ENCODE peak calls at places on chromosomes 5 and 9, in eight cellular contexts. P, V, A, G, J, S, Y and X are unnamed samples.

GRCh38 chr9:137551656-137552534 is at the start of gene MRPL41:
- DNase-seq in S (peak), P (peak), G (peak), J (peak), A (peak), V (peak), Y (peak), X (peak)

GRCh38 chr5:29516224-29516623 is 1677.3 kb upstream of the CDH6 start:
- DNase-seq in G (no peak), J (no peak), P (no peak), Y (no peak), V (no peak), A (no peak), S (no peak), X (no peak)

GRCh38 chr5:170747851-170748250 is 35.7 kb upstream of the GABRP start:
- DNase-seq in Y (no peak), P (no peak), A (no peak), S (no peak), J (no peak), G (no peak), V (no peak), X (peak)

GRCh38 chr9:78921341-78921740 is 624.4 kb downstream of the PSAT1 start:
- DNase-seq in S (no peak), G (no peak), Y (no peak), A (no peak), V (no peak), J (no peak), P (no peak), X (no peak)

GRCh38 chr5:3428355-3428754 is 167.3 kb upstream of the IRX1 start:
- DNase-seq in J (no peak), Y (no peak), A (no peak), V (no peak), S (no peak), G (no peak), P (no peak), X (no peak)

GRCh38 chr5:92694067-92694466 is 887.0 kb downstream of the NR2F1-AS1 start:
- DNase-seq in J (no peak), S (no peak), P (no peak), A (no peak), V (no peak), Y (no peak), G (no peak), X (no peak)

GRCh38 chr5:76714771-76715483 is 999 bp upstream of the F2R start:
- DNase-seq in A (no peak), Y (no peak), V (peak), S (no peak), J (no peak), G (no peak), P (no peak), X (no peak)

GRCh38 chr5:56815657-56816545 is 552 bp downstream of the MAP3K1 start:
- DNase-seq in V (peak), J (no peak), S (peak), A (peak), G (peak), P (peak), Y (no peak), X (no peak)

GRCh38 chr9:97419315-97419867 is 7.5 kb downstream of the TDRD7 start:
- DNase-seq in Y (no peak), A (no peak), S (no peak), J (no peak), V (no peak), G (no peak), P (no peak), X (peak)

GRCh38 chr9:126009047-126009446 is 261.9 kb downstream of the PBX3 start:
- DNase-seq in J (no peak), G (no peak), Y (no peak), P (no peak), V (no peak), A (no peak), S (no peak), X (no peak)

GRCh38 chr9:20437466-20437865 is 184.8 kb downstream of the MLLT3 start:
- DNase-seq in S (no peak), V (no peak), A (no peak), P (no peak), G (no peak), Y (no peak), J (no peak), X (no peak)

GRCh38 chr5:169944922-169945675 is 35.2 kb downstream of the INSYN2B start:
- DNase-seq in V (no peak), P (no peak), G (no peak), A (no peak), J (no peak), S (no peak), Y (no peak), X (no peak)

GRCh38 chr5:124707516-124707915 is 38.9 kb downstream of the ZNF608 start:
- DNase-seq in P (no peak), S (no peak), G (no peak), J (no peak), Y (no peak), V (no peak), A (no peak), X (no peak)

GRCh38 chr9:20512636-20513035 is 109.7 kb downstream of the MLLT3 start:
- DNase-seq in J (no peak), G (no peak), Y (no peak), V (no peak), A (no peak), P (no peak), S (no peak), X (no peak)

GRCh38 chr5:126865299-126865698 is 88.4 kb downstream of the LMNB1 start:
- DNase-seq in V (no peak), J (no peak), Y (no peak), A (no peak), P (no peak), S (no peak), G (no peak), X (peak)

GRCh38 chr9:128304151-128304970 is 17.9 kb downstream of the TRUB2 start:
- DNase-seq in P (no peak), J (no peak), G (no peak), S (no peak), A (no peak), Y (no peak), V (no peak), X (no peak)

GRCh38 chr5:158966691-158967090 is 133.0 kb downstream of the EBF1 start:
- DNase-seq in V (no peak), G (no peak), P (no peak), S (no peak), Y (no peak), A (no peak), J (no peak), X (no peak)

GRCh38 chr5:5492087-5492933 is 69.8 kb downstream of the ICE1 start:
- DNase-seq in J (no peak), A (no peak), Y (peak), V (peak), G (no peak), P (no peak), S (no peak), X (no peak)

GRCh38 chr9:35667939-35668338 is 2.9 kb upstream of the ARHGEF39 start:
- DNase-seq in J (no peak), A (no peak), V (no peak), G (no peak), S (no peak), Y (no peak), P (no peak), X (no peak)

GRCh38 chr9:130128251-130128650 is 44.0 kb upstream of the NCS1 start:
- DNase-seq in V (peak), S (no peak), A (no peak), J (no peak), G (no peak), Y (peak), P (no peak), X (no peak)

GRCh38 chr5:73797142-73797530 is 171.1 kb downstream of the ARHGEF28 start:
- DNase-seq in A (no peak), G (no peak), P (no peak), S (no peak), J (no peak), Y (no peak), V (no peak), X (no peak)

GRCh38 chr5:122236270-122236669 is 75.8 kb upstream of the SNCAIP start:
- DNase-seq in G (no peak), J (no peak), Y (no peak), S (no peak), V (no peak), A (no peak), P (no peak), X (no peak)

GRCh38 chr5:122327110-122327509 is 15.1 kb downstream of the SNCAIP start:
- DNase-seq in J (no peak), A (no peak), G (no peak), Y (no peak), V (no peak), P (no peak), S (no peak), X (no peak)

GRCh38 chr5:108629779-108630178 is 117.9 kb upstream of the FER start:
- DNase-seq in J (no peak), V (no peak), G (no peak), A (no peak), S (no peak), Y (no peak), P (no peak), X (no peak)

GRCh38 chr5:88883566-88884434 is 816 bp upstream of the MEF2C start:
- DNase-seq in G (peak), S (peak), V (peak), Y (no peak), P (peak), J (no peak), A (no peak), X (peak)

GRCh38 chr5:31581498-31582099 is 49.5 kb downstream of the C5orf22 start:
- DNase-seq in Y (no peak), V (no peak), A (no peak), S (no peak), P (no peak), G (no peak), J (no peak), X (no peak)

GRCh38 chr5:150075806-150076205 is 10.5 kb downstream of the CSF1R start:
- DNase-seq in V (no peak), Y (no peak), G (peak), A (no peak), S (no peak), J (no peak), P (peak), X (no peak)

GRCh38 chr5:44787731-44788130 is 21.0 kb upstream of the MRPS30 start:
- DNase-seq in S (no peak), A (no peak), J (no peak), P (no peak), Y (no peak), V (no peak), G (no peak), X (no peak)

GRCh38 chr5:64330728-64331231 is 165.1 kb downstream of the RNF180 start:
- DNase-seq in G (no peak), J (no peak), V (no peak), Y (no peak), A (no peak), P (no peak), S (no peak), X (no peak)

GRCh38 chr5:172444110-172444510 is 10.2 kb downstream of the SH3PXD2B start:
- DNase-seq in S (no peak), P (no peak), G (peak), A (no peak), J (no peak), Y (no peak), V (no peak), X (no peak)

GRCh38 chr5:140317859-140318258 is 15.0 kb upstream of the PFDN1 start:
- DNase-seq in V (no peak), G (no peak), Y (no peak), J (no peak), S (no peak), P (no peak), A (no peak), X (no peak)

GRCh38 chr5:60521379-60522298 is 178.3 kb downstream of the DEPDC1B start:
- DNase-seq in S (no peak), P (no peak), J (no peak), G (no peak), Y (peak), A (no peak), V (no peak), X (no peak)

GRCh38 chr9:108684288-108685025 is 171.3 kb downstream of the ACTL7B start:
- DNase-seq in A (no peak), J (no peak), S (no peak), G (no peak), V (no peak), P (no peak), Y (no peak), X (peak)

GRCh38 chr5:132771559-132771998 is 5.5 kb downstream of the SEPTIN8 start:
- DNase-seq in G (no peak), A (no peak), S (peak), V (no peak), Y (no peak), J (no peak), P (no peak), X (no peak)

GRCh38 chr5:55816342-55816741 is 34.8 kb upstream of the IL31RA start:
- DNase-seq in V (no peak), A (no peak), S (no peak), Y (no peak), J (no peak), P (no peak), G (no peak), X (no peak)

DNA sequence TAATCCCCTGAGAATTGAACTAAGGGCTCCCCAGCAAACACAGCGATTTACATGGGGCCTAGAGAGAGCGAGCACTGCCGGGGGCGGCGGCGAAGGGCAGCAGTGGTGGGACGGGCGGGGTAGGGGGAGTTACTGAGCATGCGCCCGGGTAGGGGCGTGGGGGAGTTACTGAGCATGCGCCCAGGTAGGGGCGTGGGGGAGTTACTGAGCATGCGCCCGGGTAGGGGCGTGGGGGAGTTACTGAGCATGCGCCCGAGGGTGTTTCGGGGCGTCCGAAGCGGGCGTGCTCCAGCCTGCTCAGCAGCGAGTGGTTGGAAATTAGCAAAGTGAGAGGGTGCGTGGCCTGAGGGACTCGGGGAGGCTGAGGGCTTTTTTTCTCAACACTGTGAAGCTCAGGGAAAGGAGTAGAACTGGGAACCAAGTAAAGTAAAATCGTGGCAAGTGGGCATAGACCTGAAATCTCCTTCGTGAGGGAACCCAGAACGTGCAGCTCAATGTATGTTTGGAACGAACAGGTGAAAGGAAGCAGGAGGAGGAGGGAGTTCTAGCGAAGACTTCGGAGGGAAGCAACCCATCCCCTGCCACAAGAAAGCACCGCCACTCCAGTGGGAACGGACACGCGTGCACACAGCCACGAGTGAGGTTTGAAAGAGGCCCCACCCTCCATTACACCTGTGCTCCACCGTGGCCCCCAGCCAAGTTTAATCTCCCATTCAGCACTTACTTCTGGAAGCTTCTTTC is 255.5 kb downstream of the DOCK8 start:
- DNase-seq in J (peak), A (peak), Y (peak), G (peak), P (peak), S (peak), V (peak), X (peak)
- TF ChIP-seq POLR2A in J (no peak), A (peak), Y (peak), G (peak), P (no peak), S (peak), V (peak), X (no peak)

DNA sequence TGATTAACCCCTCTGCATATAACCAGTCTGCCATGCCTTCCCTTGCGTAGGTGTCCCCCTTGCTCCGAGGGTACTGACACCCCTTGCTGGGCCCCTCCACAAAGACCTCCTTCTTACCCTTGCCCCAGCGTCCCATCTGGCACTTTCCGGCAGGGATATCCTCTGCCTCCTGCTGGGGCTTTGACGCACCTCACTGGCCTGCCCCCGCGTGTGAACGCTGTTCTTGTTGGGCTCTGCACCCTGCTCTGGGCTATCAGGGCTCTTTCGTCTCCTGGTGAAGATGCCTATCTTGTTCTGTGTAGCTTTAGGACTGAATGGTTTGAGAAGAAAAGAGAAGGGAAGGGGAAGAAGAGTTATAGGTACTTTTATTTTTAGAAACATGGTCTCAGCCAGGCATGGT is 53.0 kb downstream of the SUB1 start:
- DNase-seq in J (no peak), S (no peak), G (no peak), Y (no peak), A (no peak), P (no peak), V (no peak), X (no peak)
- TF ChIP-seq POLR2AphosphoS5 in J (no peak), S (no peak), G (no peak), Y (no peak), A (no peak), P (no peak), V (no peak), X (no peak)

GRCh38 chr9:124871156-124871561 is 9.2 kb downstream of the ARPC5L start:
- DNase-seq in V (no peak), J (no peak), S (no peak), A (no peak), Y (no peak), P (no peak), G (no peak), X (no peak)
- TF ChIP-seq POLR2A in V (no peak), J (no peak), S (no peak), A (peak), Y (peak), P (no peak), G (no peak), X (no peak)

DNA sequence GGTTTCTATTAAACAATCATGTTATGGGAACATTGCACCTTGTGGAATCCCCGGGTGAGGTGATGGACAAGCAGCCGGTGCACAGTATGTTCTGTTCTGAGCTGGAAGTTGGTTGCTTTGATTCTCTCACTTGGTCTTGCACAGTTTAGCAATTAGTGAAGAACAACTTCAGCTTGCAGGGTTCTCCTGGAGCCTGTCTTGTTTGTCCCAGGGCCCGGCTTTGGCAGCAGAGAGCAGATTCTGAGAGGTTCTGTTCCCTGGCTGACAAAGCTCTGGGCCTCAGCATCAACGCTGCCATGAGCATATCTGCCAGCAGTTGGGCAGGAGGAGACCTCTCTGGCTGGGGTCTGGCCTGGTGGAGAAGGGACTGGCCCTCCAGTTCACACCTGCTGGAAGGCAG is 16.9 kb downstream of the GADD45G start:
- DNase-seq in A (no peak), V (no peak), S (peak), J (no peak), Y (no peak), G (no peak), P (no peak), X (no peak)
- TF ChIP-seq POLR2AphosphoS5 in A (no peak), V (no peak), S (no peak), J (no peak), Y (no peak), G (no peak), P (no peak), X (peak)

GRCh38 chr9:105557804-105558610 is at the start of gene FKTN:
- DNase-seq in Y (peak), J (peak), P (peak), V (peak), G (peak), A (peak), S (peak), X (peak)
- TF ChIP-seq POLR2A in Y (peak), J (no peak), P (no peak), V (peak), G (no peak), A (peak), S (no peak), X (no peak)

DNA sequence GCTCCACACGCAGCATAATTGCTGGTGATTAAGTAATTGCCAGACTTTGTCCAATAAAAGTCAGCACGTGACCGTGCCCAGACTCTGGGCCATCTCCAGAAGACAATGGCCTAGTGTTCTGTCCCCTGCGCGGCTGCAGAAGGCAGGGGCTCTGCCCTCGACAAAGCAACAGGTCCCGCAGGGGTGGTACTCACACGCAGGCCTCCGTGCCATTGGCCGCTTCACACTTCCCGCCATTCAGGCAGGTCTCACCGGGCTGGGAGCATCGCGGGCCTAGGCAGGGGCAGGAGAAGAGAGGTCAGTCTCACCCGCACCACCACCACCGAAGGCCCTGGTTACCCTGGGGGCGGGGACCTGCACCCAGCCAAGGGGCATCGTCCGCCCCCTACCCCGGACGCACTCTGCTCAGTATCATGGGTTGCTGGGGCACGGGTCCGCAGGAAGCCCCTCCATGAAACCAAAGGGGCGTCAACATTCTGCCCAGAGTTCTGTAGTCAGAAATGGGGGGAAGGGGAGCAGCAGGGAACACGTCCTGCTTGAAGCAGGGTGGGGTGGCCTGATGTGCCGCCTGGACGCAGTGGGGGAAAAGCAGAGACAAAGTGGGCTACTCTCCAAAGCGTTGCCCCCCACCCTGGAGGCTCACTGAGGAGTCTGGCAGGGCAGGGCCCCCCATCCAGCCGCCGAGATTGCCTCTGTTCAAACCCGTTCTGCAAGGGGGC is 1.9 kb downstream of the NOTCH1 start:
- DNase-seq in J (no peak), P (peak), V (peak), Y (no peak), A (no peak), G (no peak), S (peak), X (no peak)
- TF ChIP-seq POLR2AphosphoS5 in J (no peak), P (no peak), V (peak), Y (no peak), A (no peak), G (no peak), S (no peak), X (peak)

GRCh38 chr5:179378441-179379271 is 33.4 kb upstream of the ADAMTS2 start:
- DNase-seq in Y (no peak), G (peak), S (peak), J (no peak), P (no peak), V (no peak), A (no peak), X (peak)
- TF ChIP-seq POLR2A in Y (no peak), G (no peak), S (no peak), J (no peak), P (no peak), V (no peak), A (no peak), X (no peak)

GRCh38 chr9:93620881-93621820 is 44.8 kb downstream of the PHF2 start:
- DNase-seq in Y (no peak), V (no peak), J (no peak), A (no peak), G (no peak), P (peak), S (peak), X (peak)
- TF ChIP-seq POLR2AphosphoS5 in Y (no peak), V (no peak), J (no peak), A (no peak), G (no peak), P (no peak), S (no peak), X (no peak)